ENCODE peak calls at places on chromosome 15, in seven cellular contexts. N is lung, W is fibroblast of lung, K is psoas muscle, Q is brain microvascular endothelial cell, G is HCT116, L is PC-9. U is an unnamed sample.

GRCh38 chr15:77107531-77108355 is 36.8 kb upstream of the TSPAN3 start:
- DNase-seq in N (peak; percentile 37), G (no peak), Q (peak; percentile 67), W (peak; percentile 68), K (peak; percentile 47), L (peak; percentile 60), U (peak; percentile 43)

GRCh38 chr15:74781673-74782595 is at the start of gene CSK:
- DNase-seq in Q (no peak), G (no peak), N (peak; percentile 62), K (peak; percentile 82), L (peak; percentile 77), W (peak; percentile 61), U (no peak)

GRCh38 chr15:64813075-64813474 is 12.4 kb downstream of the PIF1 start:
- DNase-seq in G (no peak), W (peak; percentile 64), N (no peak), Q (peak; percentile 3), K (no peak), L (peak; percentile 4), U (no peak)

GRCh38 chr15:34796847-34797246 is 1.5 kb upstream of the ACTC1 start:
- DNase-seq in Q (no peak), L (no peak), K (no peak), N (no peak), G (no peak), W (no peak), U (no peak)

GRCh38 chr15:69544349-69545113 is 91.9 kb downstream of the RPLP1 start:
- DNase-seq in N (no peak), G (no peak), W (no peak), L (no peak), K (no peak), Q (no peak), U (no peak)

GRCh38 chr15:74311734-74312444 is 55.6 kb downstream of the CYP11A1 start:
- DNase-seq in N (no peak), L (peak; percentile 25), G (peak; percentile 35), W (no peak), Q (no peak), K (no peak), U (no peak)

GRCh38 chr15:98888839-98889479 is 118.6 kb downstream of the PGPEP1L start:
- DNase-seq in G (no peak), K (no peak), N (no peak), W (peak; percentile 74), Q (peak; percentile 48), L (no peak), U (no peak)

GRCh38 chr15:39556461-39556860 is 24.4 kb upstream of the THBS1 start:
- DNase-seq in N (no peak), Q (no peak), L (no peak), K (no peak), W (peak; percentile 88), G (no peak), U (no peak)

GRCh38 chr15:58357529-58358476 is 74.0 kb upstream of the LIPC start:
- DNase-seq in K (no peak), W (peak; percentile 28), L (no peak), G (no peak), N (no peak), Q (peak; percentile 23), U (no peak)

GRCh38 chr15:60918234-60918964 is 310.7 kb downstream of the RORA start:
- DNase-seq in W (no peak), Q (no peak), G (no peak), N (peak; percentile 45), K (no peak), L (peak; percentile 68), U (no peak)

GRCh38 chr15:56837281-56837680 is 81.2 kb upstream of the TCF12 start:
- DNase-seq in K (no peak), W (peak; percentile 11), L (no peak), N (no peak), G (no peak), Q (no peak), U (no peak)

GRCh38 chr15:87045741-87046140 is 966.1 kb downstream of the AGBL1 start:
- DNase-seq in K (no peak), N (no peak), Q (no peak), W (no peak), G (no peak), L (peak; percentile 11), U (no peak)

GRCh38 chr15:95799286-95800187 is 531.0 kb upstream of the NR2F2 start:
- DNase-seq in Q (peak; percentile 34), K (no peak), L (peak; percentile 19), N (no peak), W (peak; percentile 91), G (no peak), U (peak; percentile 18)

GRCh38 chr15:62445244-62445643 is 280.2 kb upstream of the C2CD4B start:
- DNase-seq in W (peak; percentile 49), N (no peak), K (no peak), L (no peak), Q (no peak), G (no peak), U (no peak)

GRCh38 chr15:69887553-69887952 is 210.2 kb downstream of the TLE3 start:
- DNase-seq in W (no peak), G (no peak), N (no peak), K (no peak), L (no peak), Q (no peak), U (no peak)

GRCh38 chr15:101579766-101580165 is 72.4 kb downstream of the TM2D3 start:
- DNase-seq in L (peak; percentile 81), N (no peak), K (no peak), Q (peak; percentile 46), W (no peak), G (no peak), U (no peak)

GRCh38 chr15:33160581-33161165 is 33.8 kb downstream of the FMN1 start:
- DNase-seq in Q (no peak), L (no peak), G (no peak), K (no peak), W (no peak), N (no peak), U (no peak)

GRCh38 chr15:33161209-33161608 is 33.3 kb downstream of the FMN1 start:
- DNase-seq in K (no peak), N (no peak), L (no peak), G (no peak), Q (no peak), W (no peak), U (no peak)

GRCh38 chr15:33158359-33158758 is 36.2 kb downstream of the FMN1 start:
- DNase-seq in N (no peak), L (no peak), Q (no peak), G (no peak), W (no peak), K (no peak), U (no peak)

GRCh38 chr15:33157636-33158035 is 36.9 kb downstream of the FMN1 start:
- DNase-seq in Q (no peak), K (no peak), G (no peak), N (no peak), L (no peak), W (no peak), U (no peak)

DNA sequence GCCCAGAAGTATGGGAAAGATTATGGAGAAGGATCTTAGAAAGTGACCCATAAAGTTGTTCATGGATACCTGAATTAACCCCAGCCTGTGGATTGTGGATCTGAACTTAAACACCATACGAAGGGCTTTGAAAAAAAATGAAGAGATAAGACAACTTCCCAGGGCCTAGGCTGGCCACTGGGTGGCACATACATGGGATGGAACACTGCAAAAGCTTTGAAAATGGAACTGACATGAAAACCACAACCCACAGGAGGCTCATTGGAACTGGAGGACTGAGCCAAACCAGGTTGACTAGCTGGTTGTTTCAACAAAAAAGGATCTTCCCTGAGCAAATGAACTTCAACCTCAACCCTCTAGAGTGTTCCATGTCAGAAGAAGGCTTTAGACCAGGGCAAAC is 34.5 kb downstream of the FMN1 start:
- DNase-seq in L (no peak), N (no peak), W (no peak), G (no peak), Q (no peak), K (no peak), U (no peak)
- TF ChIP-seq CTCF in L (no peak), N (no peak), W (no peak), G (no peak), Q (peak; percentile 50), K (peak; percentile 33), U (no peak)

GRCh38 chr15:93835378-93835777 is 396.0 kb upstream of the MCTP2 start:
- DNase-seq in Q (no peak), K (no peak), G (no peak), W (no peak), L (no peak), N (no peak), U (no peak)
- H3K4me3 ChIP-seq in Q (no peak overlapping the region), K (no peak overlapping the region), G (no peak overlapping the region), W (no peak overlapping the region), L (no peak overlapping the region), N (no peak overlapping the region), U (no peak overlapping the region)

GRCh38 chr15:88196961-88197360 is 59.6 kb downstream of the NTRK3 start:
- DNase-seq in G (no peak), Q (no peak), N (no peak), L (no peak), K (no peak), W (no peak), U (no peak)

GRCh38 chr15:88191806-88192165 is 64.8 kb downstream of the NTRK3 start:
- DNase-seq in K (no peak), Q (no peak), L (no peak), W (no peak), G (no peak), N (no peak), U (no peak)

GRCh38 chr15:88194162-88194561 is 62.4 kb downstream of the NTRK3 start:
- DNase-seq in L (no peak), N (no peak), Q (no peak), W (no peak), G (no peak), K (no peak), U (no peak)

GRCh38 chr15:88193415-88193814 is 63.1 kb downstream of the NTRK3 start:
- DNase-seq in G (no peak), L (no peak), W (no peak), N (no peak), K (no peak), Q (no peak), U (no peak)
- TF ChIP-seq CTCF in G (no peak), L (peak; percentile 34), W (no peak), N (no peak), K (no peak), Q (no peak), U (peak; percentile 14)

GRCh38 chr15:85690546-85691226 is 104.0 kb downstream of the KLHL25 start:
- DNase-seq in K (no peak), G (no peak), W (no peak), Q (no peak), N (no peak), L (no peak), U (no peak)
- H3K4me3 ChIP-seq in K (peak overlapping the region; percentile 32), G (no peak overlapping the region), W (peak overlapping the region; percentile 58), Q (no peak overlapping the region), N (no peak overlapping the region), L (no peak overlapping the region), U (no peak overlapping the region)

U was measured in LNCaP clone FGC.